ENCODE peak calls at places on chromosomes 7 and 10, in ten cellular contexts. One of them, this sample, is unnamed.

GRCh38 chr10:75401569-75402485 is at the start of gene ZNF503:
- DNase-seq in OCI-LY7: no peak
- DNase-seq in kidney epithelial cell: peak
- DNase-seq in nephron progenitor cell: peak
- DNase-seq in cardiac muscle cell: peak
- DNase-seq in neural progenitor cell: peak
- DNase-seq in bronchial epithelial cell: peak
- DNase-seq in right atrium auricular region: peak
- DNase-seq in GM20000: peak
- DNase-seq in CD8-positive, alpha-beta T cell: no peak
- DNase-seq in this sample: peak

GRCh38 chr7:157423348-157423747 is 86.5 kb downstream of the DNAJB6 start:
- DNase-seq in OCI-LY7: no peak
- DNase-seq in kidney epithelial cell: no peak
- DNase-seq in nephron progenitor cell: no peak
- DNase-seq in cardiac muscle cell: no peak
- DNase-seq in neural progenitor cell: no peak
- DNase-seq in bronchial epithelial cell: no peak
- DNase-seq in right atrium auricular region: no peak
- DNase-seq in GM20000: no peak
- DNase-seq in CD8-positive, alpha-beta T cell: no peak
- DNase-seq in this sample: no peak

GRCh38 chr10:71852335-71852937 is 1.4 kb upstream of the PSAP start:
- DNase-seq in OCI-LY7: peak
- DNase-seq in kidney epithelial cell: no peak
- DNase-seq in nephron progenitor cell: no peak
- DNase-seq in cardiac muscle cell: no peak
- DNase-seq in neural progenitor cell: no peak
- DNase-seq in bronchial epithelial cell: no peak
- DNase-seq in right atrium auricular region: no peak
- DNase-seq in GM20000: no peak
- DNase-seq in CD8-positive, alpha-beta T cell: no peak
- DNase-seq in this sample: no peak

GRCh38 chr7:147803625-147804024 is 786.9 kb upstream of the C7orf33 start:
- DNase-seq in OCI-LY7: no peak
- DNase-seq in kidney epithelial cell: no peak
- DNase-seq in nephron progenitor cell: no peak
- DNase-seq in cardiac muscle cell: no peak
- DNase-seq in neural progenitor cell: peak
- DNase-seq in bronchial epithelial cell: no peak
- DNase-seq in right atrium auricular region: no peak
- DNase-seq in GM20000: no peak
- DNase-seq in CD8-positive, alpha-beta T cell: no peak
- DNase-seq in this sample: no peak

GRCh38 chr7:123538189-123538714 is 3.9 kb upstream of the IQUB start:
- DNase-seq in OCI-LY7: no peak
- DNase-seq in kidney epithelial cell: peak
- DNase-seq in nephron progenitor cell: no peak
- DNase-seq in cardiac muscle cell: no peak
- DNase-seq in neural progenitor cell: no peak
- DNase-seq in bronchial epithelial cell: peak
- DNase-seq in right atrium auricular region: no peak
- DNase-seq in GM20000: no peak
- DNase-seq in CD8-positive, alpha-beta T cell: no peak
- DNase-seq in this sample: no peak

GRCh38 chr10:68087338-68088029 is 12.4 kb upstream of the HERC4 start:
- DNase-seq in OCI-LY7: no peak
- DNase-seq in kidney epithelial cell: no peak
- DNase-seq in nephron progenitor cell: no peak
- DNase-seq in cardiac muscle cell: no peak
- DNase-seq in neural progenitor cell: no peak
- DNase-seq in bronchial epithelial cell: peak
- DNase-seq in right atrium auricular region: no peak
- DNase-seq in GM20000: no peak
- DNase-seq in CD8-positive, alpha-beta T cell: no peak
- DNase-seq in this sample: no peak

GRCh38 chr7:107836237-107837144 is 33.5 kb upstream of the SLC26A3 start:
- DNase-seq in OCI-LY7: no peak
- DNase-seq in kidney epithelial cell: no peak
- DNase-seq in nephron progenitor cell: no peak
- DNase-seq in cardiac muscle cell: no peak
- DNase-seq in neural progenitor cell: no peak
- DNase-seq in bronchial epithelial cell: peak
- DNase-seq in right atrium auricular region: no peak
- DNase-seq in GM20000: no peak
- DNase-seq in CD8-positive, alpha-beta T cell: no peak
- DNase-seq in this sample: no peak

GRCh38 chr7:33849004-33849403 is 56.3 kb upstream of the BMPER start:
- DNase-seq in OCI-LY7: no peak
- DNase-seq in kidney epithelial cell: no peak
- DNase-seq in nephron progenitor cell: no peak
- DNase-seq in cardiac muscle cell: no peak
- DNase-seq in neural progenitor cell: no peak
- DNase-seq in bronchial epithelial cell: no peak
- DNase-seq in right atrium auricular region: no peak
- DNase-seq in GM20000: no peak
- DNase-seq in CD8-positive, alpha-beta T cell: no peak
- DNase-seq in this sample: no peak

GRCh38 chr7:81598951-81599350 is 170.9 kb downstream of the HGF start:
- DNase-seq in OCI-LY7: no peak
- DNase-seq in kidney epithelial cell: no peak
- DNase-seq in nephron progenitor cell: no peak
- DNase-seq in cardiac muscle cell: no peak
- DNase-seq in neural progenitor cell: no peak
- DNase-seq in bronchial epithelial cell: no peak
- DNase-seq in right atrium auricular region: no peak
- DNase-seq in GM20000: no peak
- DNase-seq in CD8-positive, alpha-beta T cell: no peak
- DNase-seq in this sample: no peak

DNA sequence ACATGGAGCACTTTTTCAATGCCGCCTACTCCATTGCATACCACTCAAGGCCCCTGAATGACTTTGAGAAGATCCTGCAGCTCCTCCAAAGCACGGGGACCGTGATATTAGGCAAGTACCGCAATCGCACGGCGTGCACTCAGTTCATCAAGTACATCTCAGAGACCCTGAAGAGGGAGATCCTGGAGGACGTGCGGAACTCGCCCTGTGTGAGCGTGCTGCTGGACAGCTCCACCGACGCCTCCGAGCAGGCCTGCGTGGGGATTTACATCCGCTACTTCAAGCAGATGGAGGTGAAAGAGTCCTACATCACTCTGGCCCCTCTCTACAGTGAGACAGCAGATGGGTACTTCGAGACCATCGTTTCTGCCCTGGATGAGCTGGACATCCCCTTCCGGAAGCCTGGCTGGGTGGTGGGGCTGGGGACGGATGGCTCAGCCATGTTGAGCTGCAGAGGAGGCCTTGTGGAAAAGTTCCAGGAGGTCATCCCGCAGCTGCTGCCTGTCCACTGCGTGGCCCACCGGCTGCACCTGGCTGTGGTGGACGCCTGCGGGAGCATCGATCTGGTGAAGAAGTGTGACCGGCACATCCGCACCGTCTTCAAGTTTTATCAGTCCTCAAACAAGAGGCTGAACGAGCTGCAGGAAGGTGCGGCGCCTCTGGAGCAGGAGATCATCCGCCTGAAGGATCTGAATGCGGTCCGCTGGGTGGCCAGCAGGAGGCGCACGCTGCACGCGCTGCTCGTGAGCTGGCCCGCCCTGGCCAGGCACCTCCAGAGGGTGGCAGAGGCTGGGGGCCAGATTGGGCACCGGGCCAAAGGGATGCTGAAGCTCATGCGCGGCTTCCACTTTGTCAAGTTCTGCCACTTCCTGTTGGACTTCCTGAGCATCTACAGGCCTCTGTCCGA is 12.7 kb upstream of the ATP6V0E2 start:
- DNase-seq in OCI-LY7: no peak
- DNase-seq in kidney epithelial cell: no peak
- DNase-seq in nephron progenitor cell: peak
- DNase-seq in cardiac muscle cell: peak
- DNase-seq in neural progenitor cell: peak
- DNase-seq in bronchial epithelial cell: no peak
- DNase-seq in right atrium auricular region: no peak
- DNase-seq in GM20000: no peak
- DNase-seq in CD8-positive, alpha-beta T cell: no peak
- DNase-seq in this sample: no peak
- TF ChIP-seq CTCF in OCI-LY7: peak
- TF ChIP-seq CTCF in kidney epithelial cell: peak
- TF ChIP-seq CTCF in nephron progenitor cell: peak
- TF ChIP-seq CTCF in cardiac muscle cell: peak
- TF ChIP-seq CTCF in neural progenitor cell: peak
- TF ChIP-seq CTCF in bronchial epithelial cell: peak
- TF ChIP-seq CTCF in right atrium auricular region: no peak
- TF ChIP-seq CTCF in GM20000: no peak
- TF ChIP-seq CTCF in CD8-positive, alpha-beta T cell: no peak
- TF ChIP-seq CTCF in this sample: peak

GRCh38 chr7:48009257-48009656 is 19.6 kb downstream of the SUN3 start:
- DNase-seq in OCI-LY7: no peak
- DNase-seq in kidney epithelial cell: no peak
- DNase-seq in nephron progenitor cell: no peak
- DNase-seq in cardiac muscle cell: no peak
- DNase-seq in neural progenitor cell: no peak
- DNase-seq in bronchial epithelial cell: no peak
- DNase-seq in right atrium auricular region: no peak
- DNase-seq in GM20000: no peak
- DNase-seq in CD8-positive, alpha-beta T cell: no peak
- DNase-seq in this sample: no peak
- TF ChIP-seq CTCF in OCI-LY7: no peak
- TF ChIP-seq CTCF in kidney epithelial cell: no peak
- TF ChIP-seq CTCF in nephron progenitor cell: no peak
- TF ChIP-seq CTCF in cardiac muscle cell: no peak
- TF ChIP-seq CTCF in neural progenitor cell: no peak
- TF ChIP-seq CTCF in bronchial epithelial cell: no peak
- TF ChIP-seq CTCF in right atrium auricular region: no peak
- TF ChIP-seq CTCF in GM20000: no peak
- TF ChIP-seq CTCF in CD8-positive, alpha-beta T cell: no peak
- TF ChIP-seq CTCF in this sample: no peak

DNA sequence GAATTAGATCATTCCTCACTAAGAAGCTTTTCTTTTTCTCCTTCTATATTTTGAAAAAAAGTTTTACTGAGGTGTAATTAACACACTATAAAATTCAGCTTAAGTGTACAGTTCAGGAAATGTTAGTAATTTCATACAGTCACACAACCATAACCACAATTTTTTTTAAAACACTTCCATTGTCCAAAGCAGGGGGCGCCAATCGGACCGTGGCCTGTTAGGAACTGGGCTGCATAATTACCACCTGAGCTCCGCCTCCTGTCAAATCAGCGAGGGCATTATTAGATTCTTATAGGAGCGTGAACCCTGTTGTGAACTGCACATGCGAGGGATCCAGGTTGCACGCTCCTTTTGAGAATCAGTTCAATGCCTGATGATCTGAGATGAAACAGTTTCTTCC is 427.1 kb downstream of the TFEC start:
- DNase-seq in OCI-LY7: no peak
- DNase-seq in kidney epithelial cell: no peak
- DNase-seq in nephron progenitor cell: no peak
- DNase-seq in cardiac muscle cell: no peak
- DNase-seq in neural progenitor cell: no peak
- DNase-seq in bronchial epithelial cell: no peak
- DNase-seq in right atrium auricular region: no peak
- DNase-seq in GM20000: no peak
- DNase-seq in CD8-positive, alpha-beta T cell: no peak
- DNase-seq in this sample: no peak
- TF ChIP-seq CTCF in OCI-LY7: peak
- TF ChIP-seq CTCF in kidney epithelial cell: peak
- TF ChIP-seq CTCF in nephron progenitor cell: peak
- TF ChIP-seq CTCF in cardiac muscle cell: no peak
- TF ChIP-seq CTCF in neural progenitor cell: peak
- TF ChIP-seq CTCF in bronchial epithelial cell: no peak
- TF ChIP-seq CTCF in right atrium auricular region: no peak
- TF ChIP-seq CTCF in GM20000: no peak
- TF ChIP-seq CTCF in CD8-positive, alpha-beta T cell: no peak
- TF ChIP-seq CTCF in this sample: no peak

GRCh38 chr7:39392151-39392550 is 174.1 kb upstream of the YAE1 start:
- DNase-seq in OCI-LY7: no peak
- DNase-seq in kidney epithelial cell: no peak
- DNase-seq in nephron progenitor cell: no peak
- DNase-seq in cardiac muscle cell: no peak
- DNase-seq in neural progenitor cell: no peak
- DNase-seq in bronchial epithelial cell: no peak
- DNase-seq in right atrium auricular region: no peak
- DNase-seq in GM20000: no peak
- DNase-seq in CD8-positive, alpha-beta T cell: no peak
- DNase-seq in this sample: no peak

GRCh38 chr7:39399458-39399857 is 166.7 kb upstream of the YAE1 start:
- DNase-seq in OCI-LY7: no peak
- DNase-seq in kidney epithelial cell: no peak
- DNase-seq in nephron progenitor cell: no peak
- DNase-seq in cardiac muscle cell: no peak
- DNase-seq in neural progenitor cell: no peak
- DNase-seq in bronchial epithelial cell: no peak
- DNase-seq in right atrium auricular region: no peak
- DNase-seq in GM20000: no peak
- DNase-seq in CD8-positive, alpha-beta T cell: no peak
- DNase-seq in this sample: no peak

GRCh38 chr7:39399976-39400375 is 166.2 kb upstream of the YAE1 start:
- DNase-seq in OCI-LY7: no peak
- DNase-seq in kidney epithelial cell: no peak
- DNase-seq in nephron progenitor cell: no peak
- DNase-seq in cardiac muscle cell: no peak
- DNase-seq in neural progenitor cell: no peak
- DNase-seq in bronchial epithelial cell: no peak
- DNase-seq in right atrium auricular region: no peak
- DNase-seq in GM20000: no peak
- DNase-seq in CD8-positive, alpha-beta T cell: no peak
- DNase-seq in this sample: no peak

DNA sequence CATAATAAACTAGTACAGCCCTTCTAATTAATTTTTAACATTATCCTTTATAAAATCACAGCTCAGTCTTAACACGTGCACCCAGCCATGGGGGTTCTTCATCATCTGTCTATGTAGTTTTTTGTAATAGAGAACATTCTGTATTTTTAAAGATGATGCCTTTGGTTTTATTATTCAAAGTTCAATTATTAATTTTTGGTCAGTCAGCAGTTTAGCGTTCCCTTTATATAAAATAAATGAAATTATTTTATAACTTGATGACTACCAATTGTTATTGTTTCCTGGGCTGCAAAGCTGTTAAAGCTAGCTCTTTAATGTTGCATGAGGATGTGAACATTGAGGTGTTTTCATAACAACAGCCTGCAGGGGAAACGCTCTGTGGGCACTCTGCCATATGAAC is 172.1 kb upstream of the YAE1 start:
- DNase-seq in OCI-LY7: no peak
- DNase-seq in kidney epithelial cell: no peak
- DNase-seq in nephron progenitor cell: no peak
- DNase-seq in cardiac muscle cell: no peak
- DNase-seq in neural progenitor cell: no peak
- DNase-seq in bronchial epithelial cell: no peak
- DNase-seq in right atrium auricular region: no peak
- DNase-seq in GM20000: no peak
- DNase-seq in CD8-positive, alpha-beta T cell: no peak
- DNase-seq in this sample: no peak
- TF ChIP-seq CTCF in OCI-LY7: no peak
- TF ChIP-seq CTCF in kidney epithelial cell: no peak
- TF ChIP-seq CTCF in nephron progenitor cell: no peak
- TF ChIP-seq CTCF in cardiac muscle cell: no peak
- TF ChIP-seq CTCF in neural progenitor cell: no peak
- TF ChIP-seq CTCF in bronchial epithelial cell: no peak
- TF ChIP-seq CTCF in right atrium auricular region: no peak
- TF ChIP-seq CTCF in GM20000: no peak
- TF ChIP-seq CTCF in CD8-positive, alpha-beta T cell: no peak
- TF ChIP-seq CTCF in this sample: no peak

This sample was measured in progenitor cell of endocrine pancreas.